ENCODE peak calls at places on chromosome 5, in six cellular contexts. X is HepG2, C is GM12892, G is K562, F is GM12878, B is H1. O is an unnamed sample.

GRCh38 chr5:147036691-147037245 is 158.2 kb upstream of the PPP2R2B start:
- DNase-seq in X (no peak), C (no peak), G (no peak), F (no peak), B (no peak), O (no peak)

GRCh38 chr5:149063017-149063687 is at the start of gene SH3TC2:
- DNase-seq in X (peak; percentile 90), C (no peak), G (no peak), F (no peak), B (peak; percentile 53), O (no peak)

GRCh38 chr5:151038801-151039238 is 18.4 kb downstream of the GPX3 start:
- DNase-seq in X (no peak), C (no peak), G (no peak), F (no peak), B (no peak), O (no peak)

GRCh38 chr5:100776244-100776643 is 126.8 kb downstream of the ST8SIA4 start:
- DNase-seq in X (no peak), C (no peak), G (no peak), F (no peak), B (no peak), O (no peak)

GRCh38 chr5:109876030-109876726 is 186.5 kb downstream of the MAN2A1 start:
- DNase-seq in X (no peak), C (no peak), G (no peak), F (no peak), B (no peak), O (no peak)

GRCh38 chr5:169939731-169940130 is 40.6 kb downstream of the INSYN2B start:
- DNase-seq in X (no peak), C (no peak), G (no peak), F (no peak), B (no peak), O (no peak)

GRCh38 chr5:126855266-126855665 is 78.3 kb downstream of the LMNB1 start:
- DNase-seq in X (no peak), C (no peak), G (no peak), F (no peak), B (no peak), O (no peak)

GRCh38 chr5:122845253-122846050 is at the start of gene SNX24:
- DNase-seq in X (peak; percentile 80), C (peak; percentile 67), G (peak; percentile 92), F (no peak), B (peak; percentile 87), O (peak; percentile 77)

GRCh38 chr5:36059571-36060515 is 6.8 kb downstream of the UGT3A2 start:
- DNase-seq in X (no peak), C (no peak), G (no peak), F (no peak), B (no peak), O (no peak)

GRCh38 chr5:34865131-34865530 is 26.2 kb downstream of the TTC23L start:
- DNase-seq in X (no peak), C (no peak), G (no peak), F (no peak), B (no peak), O (no peak)

GRCh38 chr5:95406426-95407093 is 15.4 kb downstream of the FAM81B start:
- DNase-seq in X (no peak), C (no peak), G (no peak), F (no peak), B (no peak), O (no peak)

GRCh38 chr5:157290981-157291711 is 25.2 kb downstream of the CYFIP2 start:
- DNase-seq in X (peak; percentile 99), C (no peak), G (no peak), F (no peak), B (no peak), O (no peak)

GRCh38 chr5:120610145-120610544 is 146.0 kb downstream of the PRR16 start:
- DNase-seq in X (no peak), C (no peak), G (no peak), F (no peak), B (no peak), O (no peak)

GRCh38 chr5:169706758-169707450 is 69.8 kb downstream of the DOCK2 start:
- DNase-seq in X (no peak), C (no peak), G (no peak), F (no peak), B (no peak), O (no peak)

GRCh38 chr5:102771435-102771834 is 16.3 kb downstream of the PAM start:
- DNase-seq in X (no peak), C (no peak), G (no peak), F (no peak), B (no peak), O (no peak)

GRCh38 chr5:33305530-33305929 is 135.2 kb upstream of the TARS1 start:
- DNase-seq in X (no peak), C (no peak), G (no peak), F (no peak), B (no peak), O (no peak)

GRCh38 chr5:103425686-103426454 is 136.7 kb downstream of the NUDT12 start:
- DNase-seq in X (no peak), C (no peak), G (no peak), F (no peak), B (no peak), O (no peak)

GRCh38 chr5:59173568-59173967 is 590.7 kb downstream of the RAB3C start:
- DNase-seq in X (no peak), C (no peak), G (no peak), F (no peak), B (no peak), O (no peak)

GRCh38 chr5:172973127-172973916 is 10.2 kb upstream of the ATP6V0E1 start:
- DNase-seq in X (no peak), C (no peak), G (no peak), F (no peak), B (no peak), O (no peak)

GRCh38 chr5:94181940-94182339 is 436.5 kb downstream of the KIAA0825 start:
- DNase-seq in X (peak; percentile 13), C (no peak), G (no peak), F (no peak), B (no peak), O (no peak)

GRCh38 chr5:171450423-171451246 is 31.2 kb downstream of the FGF18 start:
- DNase-seq in X (no peak), C (no peak), G (peak; percentile 61), F (no peak), B (peak; percentile 69), O (no peak)
- TF ChIP-seq POLR2A in X (no peak), C (no peak), G (no peak), F (no peak), B (peak; percentile 18), O (no peak)

GRCh38 chr5:14407746-14408175 is 173.8 kb upstream of the OTULINL start:
- DNase-seq in X (no peak), C (no peak), G (no peak), F (no peak), B (no peak), O (no peak)

GRCh38 chr5:14405706-14406553 is 175.7 kb upstream of the OTULINL start:
- DNase-seq in X (no peak), C (no peak), G (no peak), F (no peak), B (no peak), O (no peak)

GRCh38 chr5:14407051-14407450 is 174.5 kb upstream of the OTULINL start:
- DNase-seq in X (no peak), C (no peak), G (no peak), F (no peak), B (no peak), O (no peak)

GRCh38 chr5:14406554-14406849 is 175.1 kb upstream of the OTULINL start:
- DNase-seq in X (no peak), C (no peak), G (no peak), F (no peak), B (no peak), O (no peak)

GRCh38 chr5:14405267-14405666 is 176.3 kb upstream of the OTULINL start:
- DNase-seq in X (no peak), C (no peak), G (no peak), F (no peak), B (no peak), O (no peak)
- TF ChIP-seq TAF1 in X (no peak), C (no peak), G (no peak), F (no peak), B (no peak), O (no peak)

DNA sequence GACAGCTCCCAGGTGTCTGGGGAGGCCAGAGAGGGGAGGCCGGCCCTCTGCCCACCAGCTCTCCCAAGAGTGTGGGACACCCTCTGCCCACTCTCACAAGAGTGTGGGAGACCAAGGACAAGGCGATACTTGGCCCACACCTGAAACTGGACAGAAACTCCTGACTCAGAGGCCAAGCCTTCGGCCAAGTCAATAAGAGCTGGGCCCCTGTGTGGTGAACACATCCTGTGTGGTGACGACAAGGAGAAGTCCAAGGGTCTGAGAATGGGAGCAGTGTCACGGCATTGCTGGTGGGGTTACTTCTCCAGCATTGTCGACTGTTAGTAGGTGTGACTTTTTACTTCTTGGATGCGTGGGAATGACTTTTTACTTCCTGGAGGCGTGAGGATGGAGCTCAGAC is 14.6 kb upstream of the F2RL1 start:
- DNase-seq in X (peak; percentile 60), C (no peak), G (no peak), F (no peak), B (no peak), O (no peak)
- TF ChIP-seq POLR2A in X (no peak), C (no peak), G (no peak), F (no peak), B (no peak), O (no peak)

GRCh38 chr5:73321757-73322452 is 126.7 kb downstream of the FOXD1 start:
- DNase-seq in X (no peak), C (no peak), G (no peak), F (no peak), B (no peak), O (no peak)

GRCh38 chr5:73319036-73319435 is 129.5 kb downstream of the FOXD1 start:
- DNase-seq in X (no peak), C (no peak), G (no peak), F (no peak), B (no peak), O (no peak)

GRCh38 chr5:73314395-73315195 is 134.0 kb downstream of the FOXD1 start:
- DNase-seq in X (no peak), C (no peak), G (no peak), F (no peak), B (no peak), O (no peak)

GRCh38 chr5:73317523-73317922 is 131.1 kb downstream of the FOXD1 start:
- DNase-seq in X (no peak), C (no peak), G (no peak), F (no peak), B (no peak), O (no peak)

GRCh38 chr5:73318308-73318719 is 130.3 kb downstream of the FOXD1 start:
- DNase-seq in X (no peak), C (no peak), G (no peak), F (no peak), B (no peak), O (no peak)
- TF ChIP-seq TAF1 in X (no peak), C (no peak), G (no peak), F (no peak), B (no peak), O (no peak)

GRCh38 chr5:132369471-132370240 is at the start of gene SLC22A5:
- DNase-seq in X (peak; percentile 62), C (peak; percentile 75), G (peak; percentile 86), F (no peak), B (peak; percentile 86), O (peak; percentile 67)
- TF ChIP-seq POLR2A in X (peak; percentile 68), C (peak; percentile 63), G (peak; percentile 73), F (peak; percentile 71), B (peak; percentile 30), O (no peak)